ENCODE peak calls at places on chromosomes 11 and 22, in five cellular contexts. V, D, M, S and Z are unnamed samples.
A peak's percentile ranks its signal among the peaks of the same experiment; 100 is the strongest.

GRCh38 chr11:115439385-115439784 is 64.8 kb downstream of the CADM1 start:
- DNase-seq in D (no peak), S (peak; percentile 86), V (no peak), M (no peak), Z (no peak)

GRCh38 chr11:47886096-47886495 is 37.9 kb upstream of the NUP160 start:
- DNase-seq in V (peak; percentile 57), D (peak; percentile 71), M (no peak), S (peak; percentile 73), Z (peak; percentile 20)

GRCh38 chr22:42326786-42327185 is 56.3 kb upstream of the TCF20 start:
- DNase-seq in S (peak; percentile 24), M (no peak), V (peak; percentile 24), D (no peak), Z (no peak)

GRCh38 chr11:72764503-72764902 is 12.3 kb upstream of the ARAP1 start:
- DNase-seq in D (no peak), S (no peak), V (no peak), M (no peak), Z (no peak)

GRCh38 chr11:13338437-13339069 is 61.0 kb downstream of the BMAL1 start:
- DNase-seq in M (no peak), D (no peak), V (peak; percentile 62), S (peak; percentile 54), Z (peak; percentile 78)

GRCh38 chr11:12827369-12827768 is 153.1 kb downstream of the TEAD1 start:
- DNase-seq in M (no peak), D (no peak), S (no peak), V (no peak), Z (no peak)

GRCh38 chr11:65615950-65616574 is 486 bp downstream of the PCNX3 start:
- DNase-seq in S (no peak), V (no peak), D (no peak), M (peak; percentile 60), Z (peak; percentile 66)

GRCh38 chr11:117199916-117200812 is 994 bp downstream of the TAGLN start:
- DNase-seq in D (no peak), S (no peak), V (no peak), M (no peak), Z (no peak)

GRCh38 chr11:2483426-2483825 is 38.6 kb downstream of the KCNQ1 start:
- DNase-seq in S (no peak), M (no peak), D (no peak), V (no peak), Z (no peak)

GRCh38 chr11:118216621-118217526 is 7.9 kb downstream of the JAML start:
- DNase-seq in M (no peak), D (no peak), S (no peak), V (no peak), Z (peak; percentile 79)

GRCh38 chr11:118213774-118214173 is 11.0 kb downstream of the JAML start:
- DNase-seq in D (no peak), V (no peak), M (no peak), S (no peak), Z (no peak)

GRCh38 chr11:118214210-118214914 is 10.4 kb downstream of the JAML start:
- DNase-seq in M (no peak), D (no peak), V (no peak), S (no peak), Z (no peak)

GRCh38 chr11:118215765-118216164 is 9.0 kb downstream of the JAML start:
- DNase-seq in M (no peak), D (no peak), S (no peak), V (no peak), Z (peak; percentile 28)

GRCh38 chr11:118215262-118215661 is 9.5 kb downstream of the JAML start:
- DNase-seq in V (no peak), D (no peak), S (no peak), M (no peak), Z (peak; percentile 65)
- TF ChIP-seq CTCF in V (no peak), D (no peak), S (no peak), M (no peak), Z (no peak)

GRCh38 chr11:83523676-83524075 is 237.5 kb upstream of the CCDC90B start:
- DNase-seq in D (no peak), V (no peak), S (no peak), M (no peak), Z (no peak)

GRCh38 chr11:83520849-83521248 is 234.7 kb upstream of the CCDC90B start:
- DNase-seq in M (no peak), D (no peak), V (no peak), S (no peak), Z (no peak)

GRCh38 chr11:83521647-83522596 is 235.8 kb upstream of the CCDC90B start:
- DNase-seq in D (no peak), V (peak; percentile 49), S (no peak), M (peak; percentile 7), Z (no peak)
- TF ChIP-seq CTCF in D (no peak), V (peak; percentile 56), S (peak; percentile 3), M (no peak), Z (no peak)

DNA sequence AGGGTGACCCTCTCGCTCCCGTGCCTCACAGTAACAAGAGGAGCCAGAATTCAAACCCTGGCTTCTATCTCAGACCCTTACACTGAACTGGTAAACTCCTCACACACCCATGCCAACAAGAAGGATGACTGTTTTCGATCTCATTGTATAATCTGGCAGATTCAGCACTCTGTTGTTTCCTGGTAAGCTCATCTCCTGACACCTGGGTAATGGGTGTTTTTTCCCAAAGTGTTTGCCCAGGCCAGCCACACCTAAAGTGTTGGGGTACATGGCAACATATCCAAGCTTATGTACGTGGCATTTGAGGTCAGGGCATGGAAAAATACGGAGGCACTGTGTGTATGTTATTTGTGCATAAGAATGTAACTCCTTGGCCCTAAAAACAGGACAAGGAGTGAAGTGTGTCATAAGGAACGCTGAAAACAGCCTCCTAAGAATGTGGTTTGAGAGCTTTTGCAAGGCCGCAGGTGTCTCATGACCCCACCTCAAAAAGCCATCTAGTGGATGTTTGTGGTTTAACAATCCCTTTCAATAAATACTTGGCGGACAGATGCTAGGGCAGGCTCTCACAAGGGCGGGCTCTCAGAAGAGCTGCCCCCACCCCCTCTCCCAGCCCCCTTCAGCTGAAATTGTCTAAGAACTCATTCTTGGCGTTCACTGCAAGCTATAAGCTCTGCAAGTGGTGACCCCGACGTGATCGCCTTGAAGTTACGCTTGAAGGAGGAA is at the start of gene MS4A15:
- DNase-seq in M (peak; percentile 20), V (no peak), S (no peak), D (no peak), Z (no peak)
- TF ChIP-seq CTCF in M (peak; percentile 72), V (peak; percentile 20), S (no peak), D (no peak), Z (peak; percentile 40)

DNA sequence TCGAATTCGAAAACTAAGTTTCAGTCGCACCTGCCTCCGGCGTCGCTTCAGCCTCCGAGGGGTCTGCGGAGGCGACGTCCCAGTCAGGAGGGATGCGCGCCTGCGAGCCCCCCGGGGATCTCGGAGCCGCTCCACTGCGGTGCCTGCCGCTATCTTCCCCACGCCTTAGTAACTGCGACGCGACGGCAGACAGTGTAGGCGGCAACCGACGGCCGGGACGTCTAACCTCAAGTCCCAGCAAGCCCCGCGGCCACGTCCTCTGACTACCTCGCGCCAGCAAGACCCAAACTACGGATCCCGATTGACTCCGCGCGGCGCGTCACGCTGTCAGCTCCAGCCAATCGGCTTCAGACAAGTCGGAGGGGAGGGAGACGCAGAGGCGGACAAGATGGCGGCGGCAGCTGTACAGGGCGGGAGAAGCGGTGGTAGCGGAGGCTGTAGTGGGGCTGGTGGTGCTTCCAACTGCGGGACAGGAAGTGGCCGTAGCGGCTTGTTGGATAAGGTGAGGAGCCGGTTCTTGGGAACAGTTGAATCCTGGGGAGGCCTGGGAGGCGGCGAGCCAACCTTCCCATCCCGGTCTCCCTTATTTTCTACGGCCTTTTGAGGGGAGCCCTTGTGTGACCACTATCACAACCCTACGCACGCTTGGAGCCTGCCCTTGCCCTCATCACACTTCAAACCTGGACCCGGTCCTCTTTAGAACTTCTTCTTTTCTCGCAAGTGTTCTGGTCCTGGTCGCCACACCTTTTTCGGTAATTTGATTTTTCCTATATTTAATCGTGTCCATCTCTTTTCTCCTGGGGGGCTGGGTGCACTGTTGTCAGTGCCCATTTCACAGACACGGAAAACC is at the start of the genes SPCS2 and XRRA1:
- DNase-seq in M (peak; percentile 94), V (peak; percentile 99), S (peak; percentile 98), D (peak; percentile 99), Z (peak; percentile 100)
- TF ChIP-seq CTCF in M (no peak), V (no peak), S (no peak), D (no peak), Z (no peak)

GRCh38 chr11:848988-849824 is 6.6 kb downstream of the TSPAN4 start:
- DNase-seq in S (no peak), V (no peak), D (no peak), M (peak; percentile 54), Z (peak; percentile 52)

GRCh38 chr11:852762-853161 is 10.1 kb downstream of the TSPAN4 start:
- DNase-seq in D (no peak), S (no peak), M (no peak), V (no peak), Z (no peak)

GRCh38 chr11:848380-848931 is 5.8 kb downstream of the TSPAN4 start:
- DNase-seq in D (no peak), S (no peak), M (peak; percentile 70), V (no peak), Z (peak; percentile 74)

GRCh38 chr11:849951-850776 is 7.5 kb downstream of the TSPAN4 start:
- DNase-seq in V (no peak), D (no peak), M (no peak), S (no peak), Z (no peak)

DNA sequence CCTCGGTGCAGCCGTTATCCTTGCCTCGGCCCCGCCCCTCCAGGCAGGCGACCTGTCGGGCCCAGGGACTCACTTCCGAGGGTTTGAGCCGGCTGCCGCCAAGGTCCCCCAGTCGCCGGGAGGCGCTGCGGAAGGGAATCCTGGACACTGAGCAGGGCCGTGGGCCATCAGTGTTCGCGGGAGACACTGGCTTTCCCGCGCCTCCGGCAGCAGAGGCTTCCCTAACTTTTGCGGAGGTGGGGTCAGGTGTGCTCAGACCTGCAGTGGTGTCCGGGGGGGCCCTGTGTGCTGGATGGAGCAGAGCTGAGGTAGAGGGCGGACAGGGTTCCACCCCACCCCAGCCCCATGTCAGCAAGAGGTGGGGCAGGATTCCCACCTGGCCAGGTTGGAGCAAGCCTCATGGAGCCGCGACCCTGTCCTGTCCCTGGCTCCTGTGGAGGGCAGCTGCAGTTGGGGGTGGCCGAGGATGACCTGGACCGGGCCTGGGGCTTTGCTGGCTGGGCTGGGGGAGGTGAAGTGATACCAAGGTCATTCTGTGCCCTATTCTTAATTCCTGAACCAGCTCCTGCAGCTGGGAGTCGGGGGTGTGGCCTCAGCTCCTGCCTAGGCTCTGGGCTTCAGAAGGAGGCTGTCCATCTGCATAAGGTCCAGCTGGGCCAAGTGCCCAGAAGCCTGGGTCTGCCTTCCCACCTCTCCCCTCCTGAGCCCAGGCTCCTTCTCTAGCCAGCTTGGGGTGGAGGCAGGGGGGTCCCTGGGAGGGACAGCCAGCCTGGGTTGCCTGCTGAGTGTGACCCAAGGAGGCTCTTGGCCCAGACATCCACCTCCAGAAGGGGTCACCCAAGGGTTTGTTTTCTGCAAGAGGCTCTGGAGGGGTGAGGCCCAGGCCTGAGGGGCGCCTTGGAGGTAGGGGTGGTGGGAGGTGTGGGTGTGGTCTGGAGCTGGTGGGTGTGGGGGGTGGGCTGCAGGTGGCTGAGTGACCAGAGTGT is 8.4 kb downstream of the TSPAN4 start:
- DNase-seq in D (no peak), M (no peak), V (no peak), S (no peak), Z (peak; percentile 40)
- TF ChIP-seq CTCF in D (no peak), M (no peak), V (no peak), S (no peak), Z (no peak)